ENCODE peak calls at places on chromosomes 4 and X, in six cellular contexts. O, P, Q, V, Y and E are unnamed samples.

GRCh38 chr4:56272003-56272402 is 115.3 kb downstream of the AASDH start:
- DNase-seq in O (no peak), P (no peak), Q (no peak), V (no peak), Y (no peak), E (no peak)

GRCh38 chr4:1344696-1345095 is 2.3 kb upstream of the UVSSA start:
- DNase-seq in O (no peak), P (no peak), Q (no peak), V (no peak), Y (peak; percentile 77), E (no peak)

GRCh38 chr4:181517521-181517920 is 725.7 kb upstream of the TENM3 start:
- DNase-seq in O (no peak), P (no peak), Q (no peak), V (no peak), Y (no peak), E (no peak)

GRCh38 chr4:114263233-114263632 is 283.8 kb upstream of the ARSJ start:
- DNase-seq in O (peak; percentile 28), P (no peak), Q (no peak), V (no peak), Y (peak; percentile 47), E (no peak)

GRCh38 chr4:16733509-16733908 is 164.9 kb downstream of the LDB2 start:
- DNase-seq in O (no peak), P (no peak), Q (no peak), V (no peak), Y (no peak), E (no peak)

GRCh38 chr4:101145081-101145480 is 202.2 kb downstream of the PPP3CA start:
- DNase-seq in O (no peak), P (no peak), Q (no peak), V (no peak), Y (no peak), E (no peak)

GRCh38 chr4:169975131-169975836 is 50.9 kb downstream of the MFAP3L start:
- DNase-seq in O (no peak), P (no peak), Q (no peak), V (no peak), Y (no peak), E (no peak)

GRCh38 chr4:144592264-144592663 is 53.7 kb upstream of the HHIP start:
- DNase-seq in O (no peak), P (no peak), Q (no peak), V (no peak), Y (no peak), E (no peak)

GRCh38 chrX:153643431-153644351 is 3.3 kb upstream of the DUSP9 start:
- DNase-seq in O (peak; percentile 19), P (no peak), Q (peak; percentile 61), V (peak; percentile 44), Y (peak; percentile 19), E (no peak)

GRCh38 chrX:48883729-48884128 is 13.8 kb downstream of the TIMM17B start:
- DNase-seq in O (no peak), P (no peak), Q (no peak), V (no peak), Y (peak; percentile 14), E (no peak)

GRCh38 chrX:40173662-40174593 is 76.2 kb upstream of the BCOR start:
- DNase-seq in O (peak; percentile 62), P (peak; percentile 47), Q (peak; percentile 50), V (no peak), Y (peak; percentile 70), E (peak; percentile 56)

GRCh38 chr4:56134272-56134671 is 185.5 kb downstream of the CEP135 start:
- DNase-seq in O (peak; percentile 3), P (no peak), Q (peak; percentile 26), V (no peak), Y (no peak), E (peak; percentile 90)

GRCh38 chr4:158590219-158590618 is 68.5 kb downstream of the RXFP1 start:
- DNase-seq in O (no peak), P (no peak), Q (no peak), V (no peak), Y (no peak), E (no peak)

GRCh38 chr4:168291242-168291641 is 27.3 kb downstream of the DDX60 start:
- DNase-seq in O (no peak), P (no peak), Q (no peak), V (no peak), Y (no peak), E (no peak)

GRCh38 chrX:1316527-1316926 is 20.1 kb upstream of the IL3RA start:
- DNase-seq in O (no peak), P (no peak), Q (no peak), V (no peak), Y (no peak), E (no peak)

GRCh38 chrX:38375888-38376287 is 23.5 kb downstream of the OTC start:
- DNase-seq in O (no peak), P (no peak), Q (peak; percentile 7), V (peak; percentile 4), Y (peak; percentile 34), E (peak; percentile 1)

GRCh38 chr4:73776363-73776762 is 36.0 kb downstream of the CXCL8 start:
- DNase-seq in O (peak; percentile 15), P (peak; percentile 31), Q (no peak), V (no peak), Y (peak; percentile 48), E (peak; percentile 30)

DNA sequence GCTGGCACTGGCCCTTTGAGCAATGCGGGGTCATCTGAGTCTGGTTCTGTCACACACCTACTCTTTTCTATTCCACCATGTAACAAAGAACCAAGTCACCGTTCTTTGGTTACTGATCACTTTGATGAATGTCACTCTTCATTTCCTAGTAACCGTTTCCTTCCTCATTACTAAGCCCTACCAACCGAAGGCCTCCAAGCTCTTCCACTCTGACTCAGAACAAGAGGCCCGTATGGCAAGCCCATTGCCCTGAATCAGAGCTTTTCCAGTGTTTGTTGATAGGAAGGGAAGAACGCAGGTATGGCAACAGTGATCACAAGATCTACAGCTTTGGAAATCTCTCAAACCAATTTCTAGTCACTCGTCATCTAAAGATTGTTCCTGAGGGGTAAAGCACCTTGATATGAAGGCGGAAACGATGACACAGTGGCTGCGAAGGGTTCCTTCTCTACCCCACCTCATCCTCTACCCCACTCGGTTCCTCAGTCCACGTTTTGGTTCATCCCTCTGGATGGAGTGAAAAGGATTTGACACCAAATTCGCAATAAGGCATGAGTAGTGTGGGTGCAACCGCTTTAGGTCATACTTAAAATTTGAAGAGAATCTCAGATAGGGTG is 28.0 kb upstream of the CD40LG start:
- DNase-seq in O (no peak), P (no peak), Q (no peak), V (no peak), Y (peak; percentile 7), E (no peak)
- H3K4me1 ChIP-seq in O (no peaks in the 10 kb centered on the region), P (no peaks in the 10 kb centered on the region), Q (no peaks in the 10 kb centered on the region), V (no peaks in the 10 kb centered on the region), Y (peaks cover 6% of the 10 kb centered on the region), E (no peaks in the 10 kb centered on the region)

DNA sequence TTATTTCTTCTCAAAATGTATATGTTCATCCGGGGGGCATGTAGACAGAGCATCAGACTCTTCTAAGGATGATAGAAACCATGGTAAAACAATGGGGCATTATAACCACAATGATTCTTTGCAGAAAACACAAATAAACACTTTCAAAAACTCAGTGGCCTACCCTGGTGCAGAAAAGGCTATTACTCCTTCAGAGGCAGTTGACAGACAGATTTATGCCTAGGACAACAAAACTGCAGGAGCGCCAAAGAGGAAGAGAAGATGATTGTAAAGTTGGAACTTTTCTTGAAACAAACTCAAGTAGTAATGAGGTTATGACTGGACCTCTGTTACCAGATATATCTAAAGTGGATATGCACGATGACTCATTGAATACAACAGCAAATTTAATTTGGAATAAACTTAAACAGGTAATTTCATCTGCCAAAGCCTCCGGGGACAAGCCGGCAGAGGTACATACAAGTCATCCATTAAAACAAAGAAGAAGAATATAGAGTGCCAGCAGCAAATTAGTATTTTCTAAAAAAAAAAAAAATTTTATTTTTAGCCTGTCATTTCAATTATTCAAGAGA is 1068.4 kb upstream of the INTU start:
- DNase-seq in O (no peak), P (no peak), Q (no peak), V (no peak), Y (peak; percentile 39), E (no peak)
- H3K27ac ChIP-seq in O (no peak overlapping the region), P (no peak overlapping the region), Q (no peak overlapping the region), V (no peak overlapping the region), Y (no peak overlapping the region), E (no peak overlapping the region)

GRCh38 chrX:43313035-43313434 is 343.1 kb upstream of the MAOA start:
- DNase-seq in O (no peak), P (no peak), Q (no peak), V (no peak), Y (no peak), E (no peak)

GRCh38 chrX:43316161-43316560 is 339.9 kb upstream of the MAOA start:
- DNase-seq in O (no peak), P (no peak), Q (no peak), V (no peak), Y (no peak), E (no peak)

GRCh38 chrX:43315622-43316021 is 340.5 kb upstream of the MAOA start:
- DNase-seq in O (no peak), P (no peak), Q (no peak), V (no peak), Y (no peak), E (no peak)

GRCh38 chrX:43317378-43317777 is 338.7 kb upstream of the MAOA start:
- DNase-seq in O (no peak), P (no peak), Q (no peak), V (no peak), Y (no peak), E (no peak)
- H3K4me1 ChIP-seq in O (no peaks in the 10 kb centered on the region), P (no peaks in the 10 kb centered on the region), Q (no peaks in the 10 kb centered on the region), V (no peaks in the 10 kb centered on the region), Y (no peaks in the 10 kb centered on the region), E (no peaks in the 10 kb centered on the region)

GRCh38 chr4:2364654-2365053 is 53.8 kb downstream of the ZFYVE28 start:
- DNase-seq in O (no peak), P (no peak), Q (no peak), V (no peak), Y (peak; percentile 47), E (no peak)

GRCh38 chr4:2367626-2368025 is 50.8 kb downstream of the ZFYVE28 start:
- DNase-seq in O (no peak), P (no peak), Q (no peak), V (no peak), Y (no peak), E (no peak)

GRCh38 chr4:2365054-2365912 is 53.2 kb downstream of the ZFYVE28 start:
- DNase-seq in O (no peak), P (no peak), Q (no peak), V (no peak), Y (peak; percentile 2), E (no peak)

GRCh38 chr4:2365913-2366210 is 52.6 kb downstream of the ZFYVE28 start:
- DNase-seq in O (no peak), P (no peak), Q (no peak), V (no peak), Y (no peak), E (no peak)

DNA sequence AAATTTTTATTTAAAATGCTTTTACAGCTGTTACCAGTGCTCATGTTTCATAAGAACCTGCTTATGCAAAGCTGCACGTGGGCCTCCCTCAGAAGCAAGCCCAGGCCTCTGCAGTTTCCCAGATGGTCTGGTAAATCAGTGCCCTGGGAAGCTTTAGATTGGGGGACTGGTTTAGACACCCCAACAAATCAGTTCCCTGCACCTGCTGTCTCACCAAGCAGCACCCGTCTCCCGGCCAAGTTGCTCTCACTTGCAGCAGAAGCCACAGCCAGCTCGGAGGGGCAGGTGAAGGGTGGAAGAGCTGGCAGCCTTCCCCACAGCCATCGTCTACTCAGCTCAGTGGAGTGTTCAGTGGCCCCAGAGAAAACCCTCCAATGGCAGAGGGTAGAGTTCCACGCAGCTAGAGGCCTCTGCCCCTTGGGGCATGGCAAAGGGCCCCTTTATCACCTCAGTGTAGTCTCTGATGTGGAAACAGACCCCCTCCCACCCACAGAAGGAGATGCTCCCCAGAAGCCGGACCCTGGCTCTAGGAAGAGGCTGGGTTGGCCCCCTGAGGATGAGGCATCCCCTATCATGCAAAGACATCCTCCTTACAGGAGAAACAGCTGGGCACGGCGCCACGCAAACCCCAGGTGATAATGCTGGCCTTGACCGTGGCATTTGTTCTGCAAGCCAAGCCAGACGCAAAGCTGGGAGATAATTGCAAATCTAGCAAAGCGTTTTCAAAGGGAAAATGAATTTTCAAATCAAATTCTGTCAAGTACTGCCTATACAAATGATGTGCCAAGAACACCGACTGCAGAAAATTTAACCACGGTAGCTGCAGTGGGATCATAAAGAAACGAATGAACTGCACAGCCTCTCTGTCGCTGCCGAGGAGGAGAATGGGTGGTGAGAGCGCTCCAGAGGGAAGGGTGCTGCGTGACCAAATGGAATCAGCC is 51.9 kb downstream of the ZFYVE28 start:
- DNase-seq in O (no peak), P (no peak), Q (no peak), V (no peak), Y (no peak), E (no peak)
- H3K27ac ChIP-seq in O (no peak overlapping the region), P (no peak overlapping the region), Q (no peak overlapping the region), V (no peak overlapping the region), Y (no peak overlapping the region), E (no peak overlapping the region)